ENCODE peak calls at places on chromosomes 2 and 18, in five cellular contexts. V is Karpas-422, P is T47D, B is NCI-H1092 treated with DMSO at 0.1 percent for 48 hours, S is NCI-H446 treated with DMSO at 0.1 percent for 48 hours. D is an unnamed sample.

GRCh38 chr18:23225518-23225917 is 90.2 kb downstream of the CABLES1 start:
- DNase-seq in V (no peak), P (no peak), B (no peak), S (peak), D (no peak)

GRCh38 chr2:191302459-191303155 is 57.4 kb downstream of the MYO1B start:
- DNase-seq in V (peak), P (peak), B (no peak), S (no peak), D (no peak)

GRCh38 chr2:241228081-241228859 is 39.8 kb downstream of the ANO7 start:
- DNase-seq in V (no peak), P (no peak), B (no peak), S (no peak), D (no peak)

GRCh38 chr2:208369091-208369490 is 37.5 kb upstream of the PTH2R start:
- DNase-seq in V (no peak), P (no peak), B (no peak), S (no peak), D (no peak)

GRCh38 chr2:64908406-64908805 is 80.8 kb upstream of the SLC1A4 start:
- DNase-seq in V (no peak), P (no peak), B (no peak), S (no peak), D (no peak)

GRCh38 chr2:207254526-207255464 is 89.0 kb upstream of the KLF7 start:
- DNase-seq in V (peak), P (no peak), B (no peak), S (no peak), D (no peak)

GRCh38 chr2:8538531-8538930 is 143.3 kb upstream of the ID2 start:
- DNase-seq in V (no peak), P (no peak), B (no peak), S (no peak), D (no peak)

GRCh38 chr2:124664363-124664762 is 639.3 kb downstream of the CNTNAP5 start:
- DNase-seq in V (no peak), P (no peak), B (no peak), S (no peak), D (no peak)

GRCh38 chr18:3492721-3493120 is 42.7 kb downstream of the TGIF1 start:
- DNase-seq in V (no peak), P (no peak), B (no peak), S (no peak), D (no peak)

GRCh38 chr2:16135196-16135912 is 195.0 kb downstream of the MYCN start:
- DNase-seq in V (no peak), P (no peak), B (no peak), S (no peak), D (no peak)

GRCh38 chr2:240431663-240432424 is 3.6 kb upstream of the GPC1 start:
- DNase-seq in V (no peak), P (no peak), B (no peak), S (no peak), D (no peak)